ENCODE peak calls at places on chromosomes 13 and 19, in five cellular contexts. H, X, C, N and Q are unnamed samples.
A peak's percentile ranks its signal among the peaks of the same experiment; 100 is the strongest.

GRCh38 chr19:55345818-55346724 is 6.4 kb downstream of the KMT5C start:
- DNase-seq in X (peak; percentile 14), N (peak; percentile 72), C (no peak), H (no peak), Q (peak; percentile 74)

GRCh38 chr13:112931028-112931934 is 37.7 kb upstream of the MCF2L start:
- DNase-seq in X (peak; percentile 14), N (peak; percentile 57), C (peak; percentile 13), H (peak; percentile 37), Q (peak; percentile 44)

GRCh38 chr19:8537099-8537498 is 23.1 kb upstream of the ZNF414 start:
- DNase-seq in X (no peak), H (no peak), N (no peak), C (no peak), Q (no peak)

GRCh38 chr19:46760363-46760762 is 14.1 kb upstream of the STRN4 start:
- DNase-seq in H (no peak), N (no peak), C (no peak), X (no peak), Q (no peak)

GRCh38 chr13:43316997-43317396 is 293.6 kb downstream of the DNAJC15 start:
- DNase-seq in N (no peak), X (peak; percentile 71), C (no peak), H (no peak), Q (no peak)

GRCh38 chr19:17915940-17916593 is 16.7 kb upstream of the CCDC124 start:
- DNase-seq in C (no peak), X (no peak), H (no peak), N (no peak), Q (peak; percentile 33)

GRCh38 chr13:113552786-113553540 is 31.6 kb upstream of the TFDP1 start:
- DNase-seq in X (no peak), H (no peak), N (peak; percentile 2), C (no peak), Q (no peak)

GRCh38 chr19:43464089-43464775 is 1.2 kb downstream of the LYPD3 start:
- DNase-seq in N (peak; percentile 81), X (no peak), H (no peak), C (no peak), Q (peak; percentile 75)

GRCh38 chr13:77389617-77389984 is 62.7 kb upstream of the MYCBP2 start:
- DNase-seq in N (no peak), C (no peak), H (no peak), X (no peak), Q (no peak)

GRCh38 chr19:31349160-31349881 is at the start of gene TSHZ3:
- DNase-seq in C (no peak), X (peak; percentile 94), H (peak; percentile 34), N (peak; percentile 72), Q (no peak)

GRCh38 chr19:12778020-12778904 is 2.9 kb upstream of the HOOK2 start:
- DNase-seq in X (peak; percentile 86), H (no peak), C (no peak), N (peak; percentile 78), Q (peak; percentile 55)

GRCh38 chr19:50461066-50461875 is 15.0 kb upstream of the EMC10 start:
- DNase-seq in C (no peak), H (no peak), X (peak; percentile 62), N (peak; percentile 73), Q (peak; percentile 75)

GRCh38 chr13:83691966-83692365 is 190.3 kb downstream of the SLITRK1 start:
- DNase-seq in C (no peak), X (peak; percentile 31), H (peak; percentile 61), N (no peak), Q (no peak)

GRCh38 chr19:8363803-8364771 is at the start of gene ANGPTL4:
- DNase-seq in H (no peak), C (no peak), X (peak; percentile 74), N (peak; percentile 78), Q (peak; percentile 40)

GRCh38 chr19:728011-728410 is 19.3 kb downstream of the PALM start:
- DNase-seq in X (no peak), N (no peak), H (no peak), C (no peak), Q (no peak)

GRCh38 chr13:71864094-71864980 is 2.7 kb downstream of the DACH1 start:
- DNase-seq in X (peak; percentile 13), H (no peak), C (no peak), N (peak; percentile 81), Q (peak; percentile 0)

GRCh38 chr19:53876651-53877224 is 5.3 kb upstream of the PRKCG start:
- DNase-seq in N (no peak), C (no peak), X (no peak), H (no peak), Q (no peak)

GRCh38 chr13:45439781-45440462 is 21.7 kb upstream of the SLC25A30 start:
- DNase-seq in C (no peak), N (no peak), X (no peak), H (no peak), Q (no peak)

GRCh38 chr13:94710081-94710809 is 2.1 kb downstream of the SOX21 start:
- DNase-seq in X (peak; percentile 23), N (no peak), H (no peak), C (no peak), Q (no peak)
- TF ChIP-seq CTCF in X (no peak), N (no peak), H (no peak), C (no peak), Q (no peak)

GRCh38 chr13:23086951-23087350 is 93.8 kb upstream of the SGCG start:
- DNase-seq in C (no peak), X (no peak), H (no peak), N (no peak), Q (no peak)

GRCh38 chr13:23081901-23082300 is 98.9 kb upstream of the SGCG start:
- DNase-seq in C (no peak), H (no peak), X (no peak), N (no peak), Q (no peak)

DNA sequence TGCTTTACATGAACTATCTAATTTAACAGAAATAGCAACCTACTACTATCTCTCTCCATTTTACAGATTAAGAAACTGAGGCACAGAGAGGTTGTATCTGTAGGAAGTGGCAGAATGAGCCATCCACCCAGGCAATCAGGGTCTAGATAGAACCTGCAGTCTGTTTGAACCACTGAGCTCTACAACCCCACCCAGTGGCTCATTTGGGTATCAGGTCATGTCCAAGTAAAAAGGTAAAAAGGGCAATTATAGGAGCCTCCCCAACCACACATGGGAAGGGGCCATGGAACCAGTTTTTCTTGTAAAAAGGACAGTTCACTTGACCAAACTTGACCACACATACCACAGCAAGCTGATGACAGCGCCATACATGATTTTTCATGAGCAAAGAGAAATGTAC is 92.9 kb upstream of the SGCG start:
- DNase-seq in C (no peak), X (peak; percentile 2), N (no peak), H (no peak), Q (peak; percentile 32)
- TF ChIP-seq CTCF in C (peak; percentile 71), X (peak; percentile 30), N (no peak), H (peak; percentile 49), Q (no peak)

GRCh38 chr13:30027569-30028455 is 177.4 kb upstream of the UBL3 start:
- DNase-seq in X (peak; percentile 75), H (no peak), N (no peak), C (no peak), Q (no peak)
- TF ChIP-seq CTCF in X (no peak), H (no peak), N (no peak), C (no peak), Q (no peak)

DNA sequence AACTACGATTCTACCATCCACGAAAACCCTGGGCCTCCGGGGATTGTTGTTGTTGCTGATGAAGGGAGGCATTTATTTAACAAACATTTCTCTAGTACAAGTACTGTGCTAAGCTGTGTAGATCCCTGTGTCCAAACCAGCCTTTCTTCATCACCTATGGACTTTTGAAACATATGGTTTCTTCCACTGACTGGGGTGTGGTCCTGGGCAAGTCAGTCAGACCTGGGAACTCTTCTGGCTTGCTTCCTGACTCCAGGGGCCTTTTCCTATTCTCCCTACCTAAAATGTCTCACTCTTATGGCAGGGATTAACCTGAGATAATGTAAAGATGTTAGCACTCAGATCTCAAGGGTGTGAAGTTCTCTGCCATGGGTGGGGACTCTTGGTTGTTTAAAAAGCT is 46.8 kb downstream of the EFNB2 start:
- DNase-seq in H (no peak), X (no peak), N (no peak), C (no peak), Q (no peak)
- TF ChIP-seq CTCF in H (no peak), X (no peak), N (no peak), C (no peak), Q (no peak)

GRCh38 chr19:5892772-5893275 is 10.8 kb downstream of the NDUFA11 start:
- DNase-seq in H (no peak), N (no peak), C (no peak), X (no peak), Q (no peak)
- TF ChIP-seq CTCF in H (no peak), N (no peak), C (no peak), X (no peak), Q (peak; percentile 13)

GRCh38 chr19:11451942-11452813 is 16.7 kb downstream of the PRKCSH start:
- DNase-seq in X (no peak), C (no peak), N (no peak), H (no peak), Q (no peak)
- TF ChIP-seq CTCF in X (peak; percentile 25), C (peak; percentile 32), N (no peak), H (no peak), Q (no peak)